ENCODE peak calls at places on chromosomes 12 and 14, in seven cellular contexts. Y is neural progenitor cell, X is right lobe of liver, L is coronary artery, T is AG04450, Z is tibial artery, I is WERI-Rb-1. P is an unnamed sample.
A peak's percentile ranks its signal among the peaks of the same experiment; 100 is the strongest.

GRCh38 chr12:6695313-6696045 is 5.1 kb downstream of the PIANP start:
- DNase-seq in X (no peak), Y (no peak), T (no peak), I (no peak), L (no peak), Z (no peak), P (no peak)

GRCh38 chr12:45220366-45220931 is 4.6 kb downstream of the ANO6 start:
- DNase-seq in X (no peak), L (no peak), Y (no peak), I (peak; percentile 44), T (no peak), Z (no peak), P (peak; percentile 76)

GRCh38 chr14:81400202-81400678 is at the start of gene STON2:
- DNase-seq in X (no peak), Y (no peak), I (no peak), Z (no peak), L (no peak), T (no peak), P (peak; percentile 80)

GRCh38 chr12:23084236-23084995 is 459.4 kb downstream of the ETNK1 start:
- DNase-seq in Z (no peak), T (peak; percentile 88), Y (no peak), X (no peak), L (no peak), I (no peak), P (peak; percentile 94)

GRCh38 chr14:23123419-23123818 is 4.4 kb upstream of the CEBPE start:
- DNase-seq in I (peak; percentile 66), Z (peak; percentile 80), L (no peak), X (no peak), Y (no peak), T (no peak), P (no peak)

GRCh38 chr14:60106341-60106740 is 14.6 kb downstream of the PCNX4 start:
- DNase-seq in L (no peak), T (no peak), Z (no peak), X (no peak), I (no peak), Y (no peak), P (no peak)

GRCh38 chr14:79989990-79990389 is 221.3 kb downstream of the DIO2 start:
- DNase-seq in Y (no peak), Z (no peak), X (no peak), L (no peak), T (no peak), I (no peak), P (no peak)

GRCh38 chr12:75481013-75481705 is 604 bp downstream of the GLIPR1 start:
- DNase-seq in Z (no peak), T (no peak), Y (no peak), L (no peak), X (no peak), I (no peak), P (no peak)

GRCh38 chr12:58541300-58541690 is 379.0 kb downstream of the LRIG3 start:
- DNase-seq in X (no peak), T (no peak), L (no peak), I (no peak), Y (no peak), Z (no peak), P (no peak)
- H3K27ac ChIP-seq in X (no peak overlapping the region), T (no peak overlapping the region), L (no peak overlapping the region), I (no peak overlapping the region), Y (no peak overlapping the region), Z (no peak overlapping the region), P (no peak overlapping the region)

GRCh38 chr12:93571360-93571853 is 1.1 kb upstream of the SOCS2 start:
- DNase-seq in I (peak; percentile 93), Z (peak; percentile 84), L (peak; percentile 85), Y (peak; percentile 80), T (no peak), X (peak; percentile 67), P (no peak)

GRCh38 chr12:93570552-93571359 is 1.7 kb upstream of the SOCS2 start:
- DNase-seq in L (peak; percentile 96), T (peak; percentile 85), I (peak; percentile 91), Y (peak; percentile 97), X (peak; percentile 94), Z (peak; percentile 97), P (peak; percentile 83)

GRCh38 chr12:93573552-93574223 is 1.2 kb downstream of the SOCS2 start:
- DNase-seq in Z (no peak), X (no peak), Y (peak; percentile 14), T (no peak), L (no peak), I (no peak), P (no peak)

GRCh38 chr12:93571854-93572711 is at the start of gene SOCS2:
- DNase-seq in L (no peak), I (peak; percentile 56), T (no peak), X (no peak), Z (peak; percentile 70), Y (peak; percentile 80), P (no peak)

DNA sequence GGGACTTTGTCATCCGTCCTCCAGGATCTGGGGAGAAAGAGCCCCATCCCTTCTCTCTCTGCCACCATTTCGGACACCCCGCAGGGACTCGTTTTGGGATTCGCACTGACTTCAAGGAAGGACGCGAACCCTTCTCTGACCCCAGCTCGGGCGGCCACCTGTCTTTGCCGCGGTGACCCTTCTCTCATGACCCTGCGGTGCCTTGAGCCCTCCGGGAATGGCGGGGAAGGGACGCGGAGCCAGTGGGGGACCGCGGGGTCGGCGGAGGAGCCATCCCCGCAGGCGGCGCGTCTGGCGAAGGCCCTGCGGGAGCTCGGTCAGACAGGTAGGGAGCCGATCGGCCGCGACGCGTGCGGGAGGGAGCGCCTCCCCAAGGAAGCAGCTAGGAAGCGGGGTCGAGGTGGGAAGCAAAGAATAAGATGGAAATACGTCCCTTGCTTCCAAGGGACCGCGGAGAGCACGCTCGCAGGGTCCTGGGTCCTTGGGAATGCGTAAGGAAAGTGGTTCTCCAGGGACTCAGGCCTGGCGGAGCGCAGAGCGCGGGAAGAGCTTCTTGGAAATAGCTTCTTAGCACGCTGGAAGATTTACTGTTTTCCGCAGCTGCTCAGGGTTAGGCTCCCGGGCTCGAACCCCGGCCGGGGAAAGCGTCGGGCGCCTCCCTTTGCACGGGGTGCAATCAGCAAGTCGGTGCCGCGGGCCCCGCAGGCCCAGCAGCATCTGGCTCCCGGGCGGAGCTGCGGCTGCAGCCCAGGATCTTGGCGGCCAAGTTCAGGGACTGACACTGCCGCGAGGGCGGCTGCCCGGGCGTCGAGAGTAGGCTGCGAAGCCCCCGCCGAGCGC is 457 bp downstream of the SOCS2 start:
- DNase-seq in Y (peak; percentile 53), Z (peak; percentile 72), L (peak; percentile 78), I (no peak), X (no peak), T (no peak), P (no peak)
- H3K27ac ChIP-seq in Y (no peak overlapping the region), Z (peak overlapping the region; percentile 60), L (peak overlapping the region; percentile 97), I (no peak overlapping the region), X (peak overlapping the region; percentile 93), T (no peak overlapping the region), P (peak overlapping the region; percentile 18)

GRCh38 chr14:104692939-104693315 is 3.5 kb downstream of the INF2 start:
- DNase-seq in X (no peak), I (no peak), Z (no peak), L (no peak), Y (no peak), T (no peak), P (no peak)
- H3K27ac ChIP-seq in X (no peak overlapping the region), I (no peak overlapping the region), Z (peak overlapping the region; percentile 88), L (peak overlapping the region; percentile 89), Y (no peak overlapping the region), T (no peak overlapping the region), P (no peak overlapping the region)

DNA sequence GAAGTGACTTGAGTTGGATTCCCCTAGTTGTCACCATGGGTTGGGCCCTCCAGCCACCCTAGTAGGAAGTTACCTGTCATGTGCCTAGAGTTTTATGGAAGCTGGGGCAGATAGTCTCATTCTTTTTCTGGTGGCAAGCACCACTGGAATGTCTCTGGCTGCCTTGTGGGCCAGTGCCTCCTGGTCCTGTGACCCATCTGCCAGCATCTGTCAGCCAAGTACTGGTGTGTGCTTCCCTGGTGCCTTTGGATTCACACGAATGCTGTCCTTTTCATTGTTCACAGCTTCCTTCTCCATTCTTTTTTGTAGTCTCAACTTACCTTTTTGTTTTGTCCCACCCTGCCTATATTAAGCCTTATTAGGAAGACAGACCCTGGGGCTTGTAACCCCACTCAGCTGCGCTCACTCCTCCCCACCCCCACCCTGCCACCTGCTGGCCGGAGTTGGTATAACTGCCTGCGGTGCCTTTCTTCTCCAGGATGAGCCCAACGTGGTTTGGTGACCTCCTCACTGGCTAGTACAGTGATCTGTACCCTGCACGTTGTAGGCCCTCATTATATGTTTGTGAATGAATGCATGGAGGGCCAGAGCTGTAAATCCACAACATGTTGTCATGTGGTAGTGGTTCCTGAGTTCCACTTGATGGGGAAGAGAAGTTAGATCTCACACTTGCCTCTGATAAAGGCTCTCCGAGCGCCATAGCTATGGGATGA is 125.7 kb downstream of the TSPAN9 start:
- DNase-seq in T (no peak), I (peak; percentile 82), Z (no peak), Y (peak; percentile 76), L (no peak), X (peak; percentile 65), P (no peak)
- H3K27ac ChIP-seq in T (no peak overlapping the region), I (peak overlapping the region; percentile 92), Z (no peak overlapping the region), Y (no peak overlapping the region), L (no peak overlapping the region), X (no peak overlapping the region), P (no peak overlapping the region)

DNA sequence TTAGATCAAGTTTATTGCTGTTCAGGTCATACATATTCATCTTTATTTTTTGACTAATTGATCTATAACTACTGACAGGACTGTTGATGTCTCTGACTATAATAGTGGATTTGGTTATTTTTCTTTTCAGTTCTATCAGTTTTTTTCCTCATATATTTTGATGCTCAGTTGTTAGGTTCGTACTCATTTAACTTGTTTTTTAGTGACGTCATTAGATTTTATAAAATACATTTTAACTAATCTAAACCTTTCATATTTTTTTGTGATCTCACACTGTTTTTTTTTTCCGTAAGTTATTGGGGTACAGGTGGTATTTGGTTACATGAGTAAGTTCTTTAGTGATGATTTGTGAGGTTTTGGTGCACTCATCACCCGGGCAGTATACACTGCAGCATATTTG is 841.2 kb upstream of the FBXO33 start:
- DNase-seq in Y (no peak), I (no peak), Z (no peak), X (no peak), L (no peak), T (no peak), P (no peak)
- H3K27ac ChIP-seq in Y (no peak overlapping the region), I (no peak overlapping the region), Z (no peak overlapping the region), X (no peak overlapping the region), L (no peak overlapping the region), T (no peak overlapping the region), P (no peak overlapping the region)

GRCh38 chr14:89721991-89722390 is 232.5 kb downstream of the EFCAB11 start:
- DNase-seq in Y (no peak), Z (no peak), T (no peak), L (no peak), I (no peak), X (no peak), P (no peak)
- H3K27ac ChIP-seq in Y (no peak overlapping the region), Z (no peak overlapping the region), T (no peak overlapping the region), L (no peak overlapping the region), I (no peak overlapping the region), X (no peak overlapping the region), P (no peak overlapping the region)

P was measured in epithelial cell of prostate.